ENCODE peak calls at places on chromosomes 1 and 21, in four cellular contexts. Q, L, M and H are unnamed samples.

GRCh38 chr1:20262810-20263534 is 27.7 kb upstream of the VWA5B1 start:
- DNase-seq in M (no peak), Q (no peak), L (no peak), H (no peak)

GRCh38 chr1:4019606-4020331 is 119.7 kb upstream of the C1orf174 start:
- DNase-seq in L (no peak), Q (no peak), M (no peak), H (no peak)

GRCh38 chr1:193348126-193349045 is 162.0 kb upstream of the B3GALT2 start:
- DNase-seq in M (no peak), L (no peak), Q (no peak), H (no peak)

GRCh38 chr1:198699167-198700015 is 60.6 kb downstream of the PTPRC start:
- DNase-seq in Q (no peak), L (peak; percentile 54), M (no peak), H (peak; percentile 41)

GRCh38 chr1:209398330-209398991 is 185.1 kb upstream of the CAMK1G start:
- DNase-seq in M (no peak), L (no peak), Q (peak; percentile 80), H (peak; percentile 92)

GRCh38 chr1:25774921-25775774 is 24.8 kb upstream of the SELENON start:
- DNase-seq in L (peak; percentile 62), M (no peak), Q (no peak), H (no peak)

GRCh38 chr1:218983848-218984247 is 189.8 kb upstream of the LYPLAL1 start:
- DNase-seq in M (no peak), L (no peak), Q (no peak), H (no peak)

GRCh38 chr1:183932412-183932811 is 105.1 kb downstream of the COLGALT2 start:
- DNase-seq in L (no peak), M (no peak), Q (no peak), H (peak; percentile 95)

GRCh38 chr1:151325646-151326429 is 1.4 kb downstream of the PI4KB start:
- DNase-seq in Q (no peak), L (no peak), M (no peak), H (no peak)

GRCh38 chr1:43373034-43373940 is 5.5 kb upstream of the ELOVL1 start:
- DNase-seq in Q (peak; percentile 84), L (no peak), M (no peak), H (peak; percentile 85)

GRCh38 chr1:38025664-38026063 is 13.1 kb downstream of the UTP11 start:
- DNase-seq in Q (no peak), M (no peak), L (no peak), H (no peak)

GRCh38 chr1:24551290-24551859 is 4.5 kb upstream of the NCMAP start:
- DNase-seq in Q (no peak), M (no peak), L (no peak), H (no peak)

GRCh38 chr1:50503515-50503914 is 80.3 kb upstream of the DMRTA2 start:
- DNase-seq in Q (no peak), L (no peak), M (no peak), H (no peak)

GRCh38 chr21:43741425-43742096 is 22.6 kb downstream of the PDXK start:
- DNase-seq in M (no peak), L (no peak), Q (no peak), H (no peak)

GRCh38 chr1:204106825-204107224 is 33.9 kb downstream of the SOX13 start:
- DNase-seq in M (no peak), L (no peak), Q (no peak), H (no peak)

GRCh38 chr1:198162091-198162767 is 5.4 kb downstream of the NEK7 start:
- DNase-seq in M (no peak), Q (no peak), L (no peak), H (no peak)

GRCh38 chr1:107532318-107532717 is 391.5 kb downstream of the NTNG1 start:
- DNase-seq in L (no peak), M (no peak), Q (no peak), H (no peak)

GRCh38 chr1:7454052-7454815 is 316.9 kb upstream of the VAMP3 start:
- DNase-seq in Q (no peak), M (no peak), L (no peak), H (peak; percentile 3)

GRCh38 chr1:120179420-120180348 is 3.4 kb upstream of the SEC22B start:
- DNase-seq in M (no peak), L (no peak), Q (peak; percentile 56), H (peak; percentile 93)

GRCh38 chr1:228343211-228343661 is 63.4 kb downstream of the TRIM11 start:
- DNase-seq in L (no peak), Q (no peak), M (no peak), H (no peak)

GRCh38 chr1:99943238-99943794 is 26.5 kb upstream of the SLC35A3 start:
- DNase-seq in L (no peak), Q (no peak), M (no peak), H (peak; percentile 95)